ENCODE peak calls at places on chromosomes 5 and 9, in six cellular contexts. Q is K562, B is HepG2, U is H1, Z is HCT116, L is GM12878. X is an unnamed sample.

GRCh38 chr5:1515921-1516571 is 7.7 kb downstream of the LPCAT1 start:
- DNase-seq in Q (no peak), B (peak; percentile 67), U (peak; percentile 61), Z (peak; percentile 92), L (no peak), X (no peak)

GRCh38 chr9:90201770-90202169 is 440.9 kb downstream of the DIRAS2 start:
- DNase-seq in Q (no peak), B (no peak), U (no peak), Z (no peak), L (no peak), X (no peak)

GRCh38 chr5:113081881-113082546 is 105.4 kb downstream of the DCP2 start:
- DNase-seq in Q (no peak), B (no peak), U (no peak), Z (no peak), L (no peak), X (no peak)

GRCh38 chr5:95102080-95102479 is 182.8 kb downstream of the MCTP1 start:
- DNase-seq in Q (no peak), B (no peak), U (no peak), Z (no peak), L (no peak), X (no peak)

GRCh38 chr9:98899399-98900056 is 44.2 kb upstream of the COL15A1 start:
- DNase-seq in Q (no peak), B (no peak), U (no peak), Z (no peak), L (no peak), X (no peak)

GRCh38 chr5:73417307-73418035 is 31.1 kb downstream of the FOXD1 start:
- DNase-seq in Q (no peak), B (no peak), U (no peak), Z (no peak), L (no peak), X (no peak)

GRCh38 chr5:168315991-168316578 is 24.6 kb downstream of the WWC1 start:
- DNase-seq in Q (no peak), B (peak; percentile 86), U (no peak), Z (no peak), L (no peak), X (no peak)

GRCh38 chr9:135413461-135413860 is 66.1 kb upstream of the PPP1R26 start:
- DNase-seq in Q (no peak), B (no peak), U (no peak), Z (no peak), L (no peak), X (no peak)

GRCh38 chr9:98576859-98577258 is 131.9 kb downstream of the GABBR2 start:
- DNase-seq in Q (no peak), B (no peak), U (no peak), Z (no peak), L (no peak), X (no peak)

GRCh38 chr5:82334856-82335255 is 56.7 kb upstream of the RPS23 start:
- DNase-seq in Q (peak; percentile 48), B (no peak), U (no peak), Z (no peak), L (no peak), X (no peak)

GRCh38 chr5:120413706-120414105 is 50.4 kb upstream of the PRR16 start:
- DNase-seq in Q (no peak), B (no peak), U (no peak), Z (no peak), L (no peak), X (no peak)

GRCh38 chr9:32701321-32702022 is 66.0 kb upstream of the TAF1L start:
- DNase-seq in Q (no peak), B (no peak), U (no peak), Z (no peak), L (no peak), X (no peak)

GRCh38 chr9:133118568-133118967 is 2.5 kb downstream of the RALGDS start:
- DNase-seq in Q (no peak), B (no peak), U (no peak), Z (no peak), L (no peak), X (no peak)

GRCh38 chr5:171847026-171847425 is 61.4 kb downstream of the SMIM23 start:
- DNase-seq in Q (no peak), B (no peak), U (no peak), Z (no peak), L (no peak), X (no peak)

GRCh38 chr5:164860896-164861295 is 1355.5 kb downstream of the MAT2B start:
- DNase-seq in Q (no peak), B (no peak), U (no peak), Z (no peak), L (no peak), X (no peak)

GRCh38 chr9:125750656-125751035 is 3.5 kb downstream of the PBX3 start:
- DNase-seq in Q (no peak), B (no peak), U (no peak), Z (no peak), L (no peak), X (no peak)

GRCh38 chr5:142011572-142012185 is 1.1 kb downstream of the GNPDA1 start:
- DNase-seq in Q (no peak), B (no peak), U (no peak), Z (no peak), L (no peak), X (no peak)

GRCh38 chr5:66417681-66418248 is 178.4 kb upstream of the MAST4 start:
- DNase-seq in Q (no peak), B (no peak), U (no peak), Z (no peak), L (no peak), X (no peak)

GRCh38 chr5:3311443-3311842 is 284.2 kb upstream of the IRX1 start:
- DNase-seq in Q (no peak), B (no peak), U (no peak), Z (no peak), L (no peak), X (no peak)

GRCh38 chr9:83537331-83538171 is 650 bp downstream of the FRMD3 start:
- DNase-seq in Q (no peak), B (no peak), U (peak; percentile 69), Z (no peak), L (no peak), X (no peak)

GRCh38 chr9:118606669-118607068 is 762.6 kb downstream of the BRINP1 start:
- DNase-seq in Q (no peak), B (no peak), U (no peak), Z (no peak), L (no peak), X (no peak)

GRCh38 chr9:125513634-125514413 is 193.2 kb downstream of the MAPKAP1 start:
- DNase-seq in Q (peak; percentile 36), B (peak; percentile 68), U (no peak), Z (no peak), L (peak; percentile 59), X (no peak)

GRCh38 chr5:166909040-166909439 is 1382.4 kb upstream of the WWC1 start:
- DNase-seq in Q (no peak), B (no peak), U (no peak), Z (no peak), L (no peak), X (no peak)

GRCh38 chr9:133023117-133023890 is 7.5 kb upstream of the GTF3C5 start:
- DNase-seq in Q (no peak), B (no peak), U (peak; percentile 57), Z (no peak), L (peak; percentile 23), X (no peak)

GRCh38 chr5:138989720-138990119 is 114.6 kb upstream of the LRRTM2 start:
- DNase-seq in Q (no peak), B (no peak), U (peak; percentile 26), Z (no peak), L (no peak), X (no peak)

GRCh38 chr9:80775515-80775914 is 913.8 kb downstream of the TLE1 start:
- DNase-seq in Q (no peak), B (no peak), U (no peak), Z (no peak), L (no peak), X (no peak)
- TF ChIP-seq YY1 in Q (no peak), B (no peak), U (no peak), Z (no peak), L (no peak), X (no peak)

GRCh38 chr5:39024005-39024404 is 50.2 kb downstream of the RICTOR start:
- DNase-seq in Q (no peak), B (no peak), U (no peak), Z (no peak), L (no peak), X (no peak)
- H3K4me3 ChIP-seq in Q (no peak overlapping the region), B (no peak overlapping the region), U (no peak overlapping the region), Z (no peak overlapping the region), L (no peak overlapping the region), X (no peak overlapping the region)

GRCh38 chr9:35574578-35575104 is 30.4 kb upstream of the TESK1 start:
- DNase-seq in Q (no peak), B (no peak), U (no peak), Z (no peak), L (no peak), X (no peak)

GRCh38 chr9:35575478-35575877 is 29.6 kb upstream of the TESK1 start:
- DNase-seq in Q (no peak), B (no peak), U (no peak), Z (no peak), L (no peak), X (no peak)

GRCh38 chr9:35577486-35577885 is 27.6 kb upstream of the TESK1 start:
- DNase-seq in Q (no peak), B (no peak), U (no peak), Z (no peak), L (no peak), X (no peak)

DNA sequence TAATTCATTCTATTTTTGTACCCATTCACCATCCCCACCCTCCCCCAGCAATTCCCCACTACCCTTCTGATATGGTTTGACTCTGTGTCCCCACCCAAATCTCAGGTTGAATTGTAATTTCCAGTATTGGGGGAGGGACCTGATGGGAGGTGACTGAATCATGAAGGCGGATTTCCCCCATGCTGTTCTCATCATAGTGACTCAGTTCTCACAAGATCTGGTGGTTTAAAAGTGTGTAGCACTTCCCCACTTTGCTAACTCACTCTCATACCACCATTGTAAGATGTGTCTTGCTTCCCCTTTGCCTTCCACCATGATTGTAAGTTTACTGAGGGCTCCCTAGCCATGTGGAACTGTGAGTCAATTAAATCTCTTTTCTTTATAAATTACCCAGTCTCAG is 25.9 kb upstream of the TESK1 start:
- DNase-seq in Q (no peak), B (no peak), U (no peak), Z (no peak), L (peak; percentile 35), X (no peak)
- TF ChIP-seq ZNF274 in Q (no peak), B (no peak), U (no peak), Z (no peak), L (no peak), X (no peak)

DNA sequence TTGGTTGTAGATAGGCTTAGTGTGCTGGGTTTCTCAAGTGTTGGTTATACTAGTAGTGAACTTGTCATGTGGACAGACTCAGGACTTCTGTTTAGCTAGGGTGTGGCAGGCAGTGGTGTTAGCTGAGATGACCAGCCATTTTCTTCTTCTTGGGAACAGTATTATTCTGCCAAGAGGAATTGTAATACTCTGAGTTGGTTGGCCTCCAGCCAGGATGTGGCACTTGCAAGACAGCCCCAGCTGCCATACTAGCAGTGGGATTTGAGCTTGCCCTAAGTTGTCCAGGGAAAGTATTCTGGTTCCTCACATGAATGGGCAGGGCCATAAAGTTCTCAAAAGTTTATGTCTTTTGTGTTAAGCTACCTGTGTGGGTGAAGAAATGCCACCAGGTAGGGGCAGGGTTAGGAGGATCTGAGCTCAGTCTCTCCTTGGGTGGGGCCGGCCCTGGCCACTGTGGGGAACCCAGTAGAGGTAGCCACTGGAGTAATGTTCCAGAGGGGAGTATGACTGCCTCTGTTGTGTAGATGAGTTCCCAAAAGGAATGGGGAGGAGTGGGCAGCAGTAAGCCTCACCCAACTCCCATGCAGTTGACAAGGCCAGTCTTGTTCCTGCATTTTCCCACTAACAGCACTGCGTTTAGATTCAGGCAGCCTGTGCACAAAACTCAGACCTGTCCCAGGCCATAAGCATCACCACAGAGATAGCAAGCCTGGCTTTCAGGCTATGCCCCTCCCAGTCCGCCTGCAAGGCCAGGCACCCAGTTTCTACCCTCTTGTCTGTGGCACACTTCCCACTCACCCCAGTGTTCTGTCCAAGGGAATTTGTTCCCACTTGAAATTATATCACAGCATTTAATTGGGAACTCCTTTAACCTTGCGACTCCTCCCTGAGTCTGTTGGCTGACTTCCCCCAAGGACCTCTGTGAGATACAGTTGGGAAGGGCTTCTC is 250.7 kb downstream of the ANXA1 start:
- DNase-seq in Q (no peak), B (no peak), U (no peak), Z (no peak), L (no peak), X (no peak)
- TF ChIP-seq YY1 in Q (no peak), B (no peak), U (no peak), Z (no peak), L (no peak), X (no peak)

X was measured in NT2/D1.